ENCODE peak calls at places on chromosomes 7 and 10, in six cellular contexts. One of them, this sample, is unnamed.

GRCh38 chr10:75400163-75400768 is 1.3 kb downstream of the ZNF503 start:
- DNase-seq in PC-3: no peak
- DNase-seq in AG04450: no peak
- DNase-seq in HL-60: no peak
- DNase-seq in lower lobe of right lung: peak
- DNase-seq in DND-41: no peak
- DNase-seq in this sample: no peak

GRCh38 chr7:27745064-27745583 is 5.2 kb downstream of the TAX1BP1 start:
- DNase-seq in PC-3: peak
- DNase-seq in AG04450: peak
- DNase-seq in HL-60: no peak
- DNase-seq in lower lobe of right lung: no peak
- DNase-seq in DND-41: no peak
- DNase-seq in this sample: peak

GRCh38 chr10:47353351-47353750 is 5.2 kb downstream of the RBP3 start:
- DNase-seq in PC-3: no peak
- DNase-seq in AG04450: no peak
- DNase-seq in HL-60: no peak
- DNase-seq in lower lobe of right lung: no peak
- DNase-seq in DND-41: no peak
- DNase-seq in this sample: no peak

GRCh38 chr7:89837515-89837914 is 316.8 kb upstream of the STEAP1 start:
- DNase-seq in PC-3: peak
- DNase-seq in AG04450: no peak
- DNase-seq in HL-60: no peak
- DNase-seq in lower lobe of right lung: no peak
- DNase-seq in DND-41: no peak
- DNase-seq in this sample: no peak

GRCh38 chr10:43403911-43404674 is 4.9 kb downstream of the HNRNPF start:
- DNase-seq in PC-3: peak
- DNase-seq in AG04450: no peak
- DNase-seq in HL-60: peak
- DNase-seq in lower lobe of right lung: no peak
- DNase-seq in DND-41: no peak
- DNase-seq in this sample: no peak

GRCh38 chr10:69780070-69780469 is 21.6 kb upstream of the COL13A1 start:
- DNase-seq in PC-3: no peak
- DNase-seq in AG04450: no peak
- DNase-seq in HL-60: no peak
- DNase-seq in lower lobe of right lung: peak
- DNase-seq in DND-41: no peak
- DNase-seq in this sample: no peak

GRCh38 chr10:122207596-122207995 is 63.5 kb upstream of the BTBD16 start:
- DNase-seq in PC-3: no peak
- DNase-seq in AG04450: peak
- DNase-seq in HL-60: peak
- DNase-seq in lower lobe of right lung: no peak
- DNase-seq in DND-41: no peak
- DNase-seq in this sample: no peak

GRCh38 chr10:112383325-112383724 is 9.4 kb downstream of the ACSL5 start:
- DNase-seq in PC-3: peak
- DNase-seq in AG04450: peak
- DNase-seq in HL-60: no peak
- DNase-seq in lower lobe of right lung: no peak
- DNase-seq in DND-41: no peak
- DNase-seq in this sample: no peak

GRCh38 chr10:130043491-130043890 is 67.1 kb downstream of the C10orf143 start:
- DNase-seq in PC-3: no peak
- DNase-seq in AG04450: no peak
- DNase-seq in HL-60: no peak
- DNase-seq in lower lobe of right lung: no peak
- DNase-seq in DND-41: no peak
- DNase-seq in this sample: no peak

GRCh38 chr7:19116121-19117080 is 1.0 kb downstream of the TWIST1 start:
- DNase-seq in PC-3: peak
- DNase-seq in AG04450: no peak
- DNase-seq in HL-60: no peak
- DNase-seq in lower lobe of right lung: no peak
- DNase-seq in DND-41: no peak
- DNase-seq in this sample: peak
- H3K4me3 ChIP-seq in PC-3: peak
- H3K4me3 ChIP-seq in AG04450: peak
- H3K4me3 ChIP-seq in HL-60: peak
- H3K4me3 ChIP-seq in lower lobe of right lung: peak
- H3K4me3 ChIP-seq in DND-41: no peak
- H3K4me3 ChIP-seq in this sample: no peak

GRCh38 chr7:101815826-101816488 is 1.5 kb upstream of the CUX1 start:
- DNase-seq in PC-3: peak
- DNase-seq in AG04450: peak
- DNase-seq in HL-60: peak
- DNase-seq in lower lobe of right lung: peak
- DNase-seq in DND-41: peak
- DNase-seq in this sample: peak
- TF ChIP-seq CTCF in PC-3: no peak
- TF ChIP-seq CTCF in AG04450: no peak
- TF ChIP-seq CTCF in HL-60: no peak
- TF ChIP-seq CTCF in lower lobe of right lung: no peak
- TF ChIP-seq CTCF in DND-41: no peak
- TF ChIP-seq CTCF in this sample: peak

GRCh38 chr10:103660364-103661197 is 167.1 kb downstream of the NEURL1 start:
- DNase-seq in PC-3: no peak
- DNase-seq in AG04450: no peak
- DNase-seq in HL-60: peak
- DNase-seq in lower lobe of right lung: peak
- DNase-seq in DND-41: peak
- DNase-seq in this sample: no peak
- H3K4me3 ChIP-seq in PC-3: no peak
- H3K4me3 ChIP-seq in AG04450: peak
- H3K4me3 ChIP-seq in HL-60: peak
- H3K4me3 ChIP-seq in lower lobe of right lung: peak
- H3K4me3 ChIP-seq in DND-41: peak
- H3K4me3 ChIP-seq in this sample: no peak

GRCh38 chr7:23531794-23532489 is at the start of gene TRA2A:
- DNase-seq in PC-3: peak
- DNase-seq in AG04450: peak
- DNase-seq in HL-60: peak
- DNase-seq in lower lobe of right lung: peak
- DNase-seq in DND-41: peak
- DNase-seq in this sample: peak

GRCh38 chr7:23530901-23531793 is 634 bp downstream of the TRA2A start:
- DNase-seq in PC-3: peak
- DNase-seq in AG04450: peak
- DNase-seq in HL-60: peak
- DNase-seq in lower lobe of right lung: peak
- DNase-seq in DND-41: peak
- DNase-seq in this sample: peak

GRCh38 chr7:23533160-23533559 is 1.4 kb upstream of the TRA2A start:
- DNase-seq in PC-3: no peak
- DNase-seq in AG04450: no peak
- DNase-seq in HL-60: no peak
- DNase-seq in lower lobe of right lung: no peak
- DNase-seq in DND-41: no peak
- DNase-seq in this sample: no peak

GRCh38 chr7:23529262-23529859 is 2.4 kb downstream of the TRA2A start:
- DNase-seq in PC-3: no peak
- DNase-seq in AG04450: no peak
- DNase-seq in HL-60: no peak
- DNase-seq in lower lobe of right lung: no peak
- DNase-seq in DND-41: no peak
- DNase-seq in this sample: no peak

DNA sequence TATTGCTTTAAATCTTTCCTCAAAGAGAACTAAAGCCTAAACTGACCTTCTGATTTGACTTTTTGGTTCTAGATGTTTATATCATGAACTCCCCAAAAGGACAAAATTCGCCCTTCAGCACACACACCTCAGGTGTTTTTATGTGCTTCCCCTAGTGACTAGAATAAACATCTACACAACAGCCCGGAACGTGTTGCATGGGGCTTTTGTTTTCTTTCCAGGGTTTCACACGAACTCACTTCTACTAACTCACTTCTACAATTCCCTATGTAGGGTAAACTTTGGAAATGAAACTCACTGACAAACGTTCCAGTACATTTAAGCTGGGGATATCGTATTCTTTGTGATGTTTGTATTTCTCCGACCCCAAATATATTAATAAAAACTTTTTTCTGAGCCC is 1.4 kb downstream of the TRA2A start:
- DNase-seq in PC-3: peak
- DNase-seq in AG04450: no peak
- DNase-seq in HL-60: peak
- DNase-seq in lower lobe of right lung: no peak
- DNase-seq in DND-41: no peak
- DNase-seq in this sample: peak
- TF ChIP-seq CTCF in PC-3: no peak
- TF ChIP-seq CTCF in AG04450: peak
- TF ChIP-seq CTCF in HL-60: no peak
- TF ChIP-seq CTCF in lower lobe of right lung: peak
- TF ChIP-seq CTCF in DND-41: peak
- TF ChIP-seq CTCF in this sample: peak

GRCh38 chr10:61452229-61452651 is 941 bp downstream of the TMEM26 start:
- DNase-seq in PC-3: no peak
- DNase-seq in AG04450: no peak
- DNase-seq in HL-60: no peak
- DNase-seq in lower lobe of right lung: no peak
- DNase-seq in DND-41: peak
- DNase-seq in this sample: no peak
- H3K4me3 ChIP-seq in PC-3: no peak
- H3K4me3 ChIP-seq in AG04450: peak
- H3K4me3 ChIP-seq in HL-60: no peak
- H3K4me3 ChIP-seq in lower lobe of right lung: peak
- H3K4me3 ChIP-seq in DND-41: peak
- H3K4me3 ChIP-seq in this sample: no peak

DNA sequence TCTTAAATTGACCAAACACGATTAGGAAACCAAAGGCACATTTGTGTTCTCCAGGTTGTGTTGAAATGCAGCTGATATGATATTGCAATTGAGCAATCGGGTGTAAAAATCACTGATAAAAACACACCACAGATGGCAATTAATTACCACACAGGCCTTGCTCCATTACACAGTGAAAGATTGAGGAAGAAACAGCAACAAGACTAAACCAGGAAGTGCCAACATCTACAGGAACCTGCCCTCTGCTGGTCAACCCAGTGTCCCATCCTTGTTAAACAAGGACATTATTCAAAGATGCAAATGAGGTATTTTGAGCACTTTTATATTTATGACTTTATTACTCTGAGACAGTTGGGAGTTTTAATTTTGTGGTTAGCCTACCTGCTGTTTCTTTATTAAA is 765.6 kb upstream of the GHITM start:
- DNase-seq in PC-3: no peak
- DNase-seq in AG04450: no peak
- DNase-seq in HL-60: peak
- DNase-seq in lower lobe of right lung: no peak
- DNase-seq in DND-41: peak
- DNase-seq in this sample: peak
- TF ChIP-seq CTCF in PC-3: peak
- TF ChIP-seq CTCF in AG04450: no peak
- TF ChIP-seq CTCF in HL-60: peak
- TF ChIP-seq CTCF in lower lobe of right lung: peak
- TF ChIP-seq CTCF in DND-41: peak
- TF ChIP-seq CTCF in this sample: peak

GRCh38 chr10:4882704-4883078 is 56.7 kb downstream of the AKR1E2 start:
- DNase-seq in PC-3: no peak
- DNase-seq in AG04450: no peak
- DNase-seq in HL-60: no peak
- DNase-seq in lower lobe of right lung: no peak
- DNase-seq in DND-41: no peak
- DNase-seq in this sample: no peak

GRCh38 chr10:4885142-4885541 is 59.1 kb downstream of the AKR1E2 start:
- DNase-seq in PC-3: no peak
- DNase-seq in AG04450: no peak
- DNase-seq in HL-60: no peak
- DNase-seq in lower lobe of right lung: no peak
- DNase-seq in DND-41: no peak
- DNase-seq in this sample: no peak

GRCh38 chr10:4883079-4883739 is 57.2 kb downstream of the AKR1E2 start:
- DNase-seq in PC-3: peak
- DNase-seq in AG04450: peak
- DNase-seq in HL-60: no peak
- DNase-seq in lower lobe of right lung: no peak
- DNase-seq in DND-41: no peak
- DNase-seq in this sample: no peak
- H3K4me3 ChIP-seq in PC-3: no peak
- H3K4me3 ChIP-seq in AG04450: no peak
- H3K4me3 ChIP-seq in HL-60: no peak
- H3K4me3 ChIP-seq in lower lobe of right lung: no peak
- H3K4me3 ChIP-seq in DND-41: no peak
- H3K4me3 ChIP-seq in this sample: no peak

DNA sequence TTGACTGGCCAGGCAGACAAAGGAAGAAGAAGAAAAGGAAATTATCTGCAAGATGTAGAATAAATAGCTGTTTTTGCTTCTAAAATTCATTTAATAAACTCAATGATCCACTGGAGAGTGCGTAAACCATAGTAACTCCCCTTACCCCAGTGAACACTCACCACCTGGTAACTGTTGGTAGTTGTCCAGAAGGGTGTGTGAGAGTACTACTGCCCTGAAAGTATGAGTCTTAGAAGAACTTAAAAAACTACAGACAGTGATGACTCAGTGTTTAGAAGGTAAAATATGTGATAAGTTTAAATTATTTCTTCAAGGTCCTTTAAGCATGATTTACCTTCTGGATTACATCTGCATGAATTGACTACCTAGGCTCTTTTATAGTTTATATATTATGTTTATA is 53.0 kb upstream of the SEMA3A start:
- DNase-seq in PC-3: peak
- DNase-seq in AG04450: no peak
- DNase-seq in HL-60: no peak
- DNase-seq in lower lobe of right lung: no peak
- DNase-seq in DND-41: no peak
- DNase-seq in this sample: peak
- TF ChIP-seq CTCF in PC-3: peak
- TF ChIP-seq CTCF in AG04450: peak
- TF ChIP-seq CTCF in HL-60: no peak
- TF ChIP-seq CTCF in lower lobe of right lung: no peak
- TF ChIP-seq CTCF in DND-41: no peak
- TF ChIP-seq CTCF in this sample: no peak

This sample was measured in GM12865.